ENCODE peak calls at places on chromosomes 1 and 21, in eight cellular contexts. One of them, this sample, is unnamed.

GRCh38 chr1:183093066-183093668 is 69.9 kb downstream of the LAMC1 start:
- DNase-seq in transverse colon: no peak
- DNase-seq in SK-N-MC: no peak
- DNase-seq in adrenal gland: no peak
- DNase-seq in BE2C: no peak
- DNase-seq in WERI-Rb-1: no peak
- DNase-seq in HuH-7.5: no peak
- DNase-seq in CD8-positive, alpha-beta memory T cell: no peak
- DNase-seq in this sample: no peak

GRCh38 chr1:22490309-22490708 is 38.7 kb downstream of the ZBTB40 start:
- DNase-seq in transverse colon: no peak
- DNase-seq in SK-N-MC: no peak
- DNase-seq in adrenal gland: no peak
- DNase-seq in BE2C: no peak
- DNase-seq in WERI-Rb-1: no peak
- DNase-seq in HuH-7.5: no peak
- DNase-seq in CD8-positive, alpha-beta memory T cell: no peak
- DNase-seq in this sample: no peak

GRCh38 chr1:189438808-189439207 is 1038.9 kb downstream of the BRINP3 start:
- DNase-seq in transverse colon: no peak
- DNase-seq in SK-N-MC: no peak
- DNase-seq in adrenal gland: no peak
- DNase-seq in BE2C: no peak
- DNase-seq in WERI-Rb-1: no peak
- DNase-seq in HuH-7.5: no peak
- DNase-seq in CD8-positive, alpha-beta memory T cell: no peak
- DNase-seq in this sample: no peak

GRCh38 chr1:33392639-33393038 is 38.3 kb downstream of the PHC2 start:
- DNase-seq in transverse colon: no peak
- DNase-seq in SK-N-MC: no peak
- DNase-seq in adrenal gland: no peak
- DNase-seq in BE2C: peak; percentile 39
- DNase-seq in WERI-Rb-1: no peak
- DNase-seq in HuH-7.5: no peak
- DNase-seq in CD8-positive, alpha-beta memory T cell: no peak
- DNase-seq in this sample: no peak

GRCh38 chr1:186139706-186140105 is 235.3 kb downstream of the TPR start:
- DNase-seq in transverse colon: no peak
- DNase-seq in SK-N-MC: no peak
- DNase-seq in adrenal gland: no peak
- DNase-seq in BE2C: no peak
- DNase-seq in WERI-Rb-1: no peak
- DNase-seq in HuH-7.5: no peak
- DNase-seq in CD8-positive, alpha-beta memory T cell: no peak
- DNase-seq in this sample: no peak

GRCh38 chr1:182615468-182616129 is 11.4 kb upstream of the RGS16 start:
- DNase-seq in transverse colon: no peak
- DNase-seq in SK-N-MC: peak; percentile 74
- DNase-seq in adrenal gland: peak; percentile 28
- DNase-seq in BE2C: peak; percentile 62
- DNase-seq in WERI-Rb-1: peak; percentile 62
- DNase-seq in HuH-7.5: no peak
- DNase-seq in CD8-positive, alpha-beta memory T cell: peak; percentile 60
- DNase-seq in this sample: peak; percentile 81

GRCh38 chr1:193498088-193498605 is 311.7 kb upstream of the B3GALT2 start:
- DNase-seq in transverse colon: no peak
- DNase-seq in SK-N-MC: no peak
- DNase-seq in adrenal gland: no peak
- DNase-seq in BE2C: no peak
- DNase-seq in WERI-Rb-1: no peak
- DNase-seq in HuH-7.5: no peak
- DNase-seq in CD8-positive, alpha-beta memory T cell: no peak
- DNase-seq in this sample: no peak

GRCh38 chr1:207810173-207810572 is 58.3 kb downstream of the CD46 start:
- DNase-seq in transverse colon: no peak
- DNase-seq in SK-N-MC: no peak
- DNase-seq in adrenal gland: no peak
- DNase-seq in BE2C: no peak
- DNase-seq in WERI-Rb-1: peak; percentile 5
- DNase-seq in HuH-7.5: no peak
- DNase-seq in CD8-positive, alpha-beta memory T cell: no peak
- DNase-seq in this sample: no peak

GRCh38 chr1:54804471-54805132 is 3.5 kb upstream of the TTC22 start:
- DNase-seq in transverse colon: peak; percentile 44
- DNase-seq in SK-N-MC: no peak
- DNase-seq in adrenal gland: peak; percentile 51
- DNase-seq in BE2C: no peak
- DNase-seq in WERI-Rb-1: no peak
- DNase-seq in HuH-7.5: no peak
- DNase-seq in CD8-positive, alpha-beta memory T cell: no peak
- DNase-seq in this sample: no peak

GRCh38 chr1:234585333-234586055 is 24.5 kb downstream of the IRF2BP2 start:
- DNase-seq in transverse colon: peak; percentile 30
- DNase-seq in SK-N-MC: no peak
- DNase-seq in adrenal gland: peak; percentile 82
- DNase-seq in BE2C: no peak
- DNase-seq in WERI-Rb-1: no peak
- DNase-seq in HuH-7.5: no peak
- DNase-seq in CD8-positive, alpha-beta memory T cell: no peak
- DNase-seq in this sample: no peak

GRCh38 chr1:1788646-1789431 is 10.6 kb upstream of the NADK start:
- DNase-seq in transverse colon: peak; percentile 48
- DNase-seq in SK-N-MC: no peak
- DNase-seq in adrenal gland: peak; percentile 68
- DNase-seq in BE2C: peak; percentile 67
- DNase-seq in WERI-Rb-1: peak; percentile 62
- DNase-seq in HuH-7.5: no peak
- DNase-seq in CD8-positive, alpha-beta memory T cell: no peak
- DNase-seq in this sample: no peak

GRCh38 chr1:114145504-114146160 is 8.0 kb downstream of the SYT6 start:
- DNase-seq in transverse colon: no peak
- DNase-seq in SK-N-MC: no peak
- DNase-seq in adrenal gland: no peak
- DNase-seq in BE2C: no peak
- DNase-seq in WERI-Rb-1: no peak
- DNase-seq in HuH-7.5: no peak
- DNase-seq in CD8-positive, alpha-beta memory T cell: no peak
- DNase-seq in this sample: no peak

GRCh38 chr1:91611498-91611917 is 110.9 kb downstream of the CDC7 start:
- DNase-seq in transverse colon: peak; percentile 14
- DNase-seq in SK-N-MC: no peak
- DNase-seq in adrenal gland: no peak
- DNase-seq in BE2C: no peak
- DNase-seq in WERI-Rb-1: peak; percentile 31
- DNase-seq in HuH-7.5: no peak
- DNase-seq in CD8-positive, alpha-beta memory T cell: no peak
- DNase-seq in this sample: peak; percentile 73

GRCh38 chr1:1125945-1126344 is 10.1 kb upstream of the C1orf159 start:
- DNase-seq in transverse colon: peak; percentile 66
- DNase-seq in SK-N-MC: no peak
- DNase-seq in adrenal gland: no peak
- DNase-seq in BE2C: no peak
- DNase-seq in WERI-Rb-1: no peak
- DNase-seq in HuH-7.5: no peak
- DNase-seq in CD8-positive, alpha-beta memory T cell: no peak
- DNase-seq in this sample: no peak

GRCh38 chr1:157774412-157774811 is 2.5 kb downstream of the FCRL2 start:
- DNase-seq in transverse colon: no peak
- DNase-seq in SK-N-MC: no peak
- DNase-seq in adrenal gland: no peak
- DNase-seq in BE2C: no peak
- DNase-seq in WERI-Rb-1: no peak
- DNase-seq in HuH-7.5: no peak
- DNase-seq in CD8-positive, alpha-beta memory T cell: no peak
- DNase-seq in this sample: no peak

GRCh38 chr1:50968884-50969610 is 998 bp upstream of the CDKN2C start:
- DNase-seq in transverse colon: peak; percentile 58
- DNase-seq in SK-N-MC: no peak
- DNase-seq in adrenal gland: peak; percentile 51
- DNase-seq in BE2C: peak; percentile 35
- DNase-seq in WERI-Rb-1: peak; percentile 53
- DNase-seq in HuH-7.5: peak; percentile 45
- DNase-seq in CD8-positive, alpha-beta memory T cell: peak; percentile 66
- DNase-seq in this sample: no peak

GRCh38 chr1:153534933-153535663 is 693 bp downstream of the S100A6 start:
- DNase-seq in transverse colon: peak; percentile 72
- DNase-seq in SK-N-MC: no peak
- DNase-seq in adrenal gland: peak; percentile 63
- DNase-seq in BE2C: no peak
- DNase-seq in WERI-Rb-1: no peak
- DNase-seq in HuH-7.5: no peak
- DNase-seq in CD8-positive, alpha-beta memory T cell: peak; percentile 58
- DNase-seq in this sample: no peak

GRCh38 chr1:46595127-46595526 is 8.9 kb downstream of the MKNK1 start:
- DNase-seq in transverse colon: peak; percentile 57
- DNase-seq in SK-N-MC: no peak
- DNase-seq in adrenal gland: peak; percentile 68
- DNase-seq in BE2C: no peak
- DNase-seq in WERI-Rb-1: no peak
- DNase-seq in HuH-7.5: no peak
- DNase-seq in CD8-positive, alpha-beta memory T cell: no peak
- DNase-seq in this sample: no peak

GRCh38 chr1:214404154-214404553 is 123.2 kb downstream of the SMYD2 start:
- DNase-seq in transverse colon: no peak
- DNase-seq in SK-N-MC: peak; percentile 97
- DNase-seq in adrenal gland: no peak
- DNase-seq in BE2C: no peak
- DNase-seq in WERI-Rb-1: no peak
- DNase-seq in HuH-7.5: no peak
- DNase-seq in CD8-positive, alpha-beta memory T cell: no peak
- DNase-seq in this sample: no peak

GRCh38 chr1:22376001-22376400 is 75.7 kb upstream of the ZBTB40 start:
- DNase-seq in transverse colon: no peak
- DNase-seq in SK-N-MC: no peak
- DNase-seq in adrenal gland: peak; percentile 65
- DNase-seq in BE2C: no peak
- DNase-seq in WERI-Rb-1: no peak
- DNase-seq in HuH-7.5: no peak
- DNase-seq in CD8-positive, alpha-beta memory T cell: no peak
- DNase-seq in this sample: no peak

GRCh38 chr1:232430467-232430866 is 199.5 kb downstream of the SIPA1L2 start:
- DNase-seq in transverse colon: no peak
- DNase-seq in SK-N-MC: no peak
- DNase-seq in adrenal gland: no peak
- DNase-seq in BE2C: peak; percentile 42
- DNase-seq in WERI-Rb-1: no peak
- DNase-seq in HuH-7.5: no peak
- DNase-seq in CD8-positive, alpha-beta memory T cell: no peak
- DNase-seq in this sample: no peak

GRCh38 chr1:163273766-163274441 is 47.9 kb upstream of the NUF2 start:
- DNase-seq in transverse colon: no peak
- DNase-seq in SK-N-MC: no peak
- DNase-seq in adrenal gland: no peak
- DNase-seq in BE2C: no peak
- DNase-seq in WERI-Rb-1: no peak
- DNase-seq in HuH-7.5: no peak
- DNase-seq in CD8-positive, alpha-beta memory T cell: no peak
- DNase-seq in this sample: no peak

GRCh38 chr1:117433943-117434342 is 66.7 kb downstream of the MAN1A2 start:
- DNase-seq in transverse colon: no peak
- DNase-seq in SK-N-MC: no peak
- DNase-seq in adrenal gland: no peak
- DNase-seq in BE2C: no peak
- DNase-seq in WERI-Rb-1: no peak
- DNase-seq in HuH-7.5: no peak
- DNase-seq in CD8-positive, alpha-beta memory T cell: no peak
- DNase-seq in this sample: no peak

GRCh38 chr21:45109831-45110492 is 35.6 kb downstream of the ADARB1 start:
- DNase-seq in transverse colon: peak; percentile 52
- DNase-seq in SK-N-MC: no peak
- DNase-seq in adrenal gland: no peak
- DNase-seq in BE2C: no peak
- DNase-seq in WERI-Rb-1: no peak
- DNase-seq in HuH-7.5: no peak
- DNase-seq in CD8-positive, alpha-beta memory T cell: no peak
- DNase-seq in this sample: no peak

GRCh38 chr1:22380024-22380785 is 71.4 kb upstream of the ZBTB40 start:
- DNase-seq in transverse colon: no peak
- DNase-seq in SK-N-MC: no peak
- DNase-seq in adrenal gland: peak; percentile 39
- DNase-seq in BE2C: no peak
- DNase-seq in WERI-Rb-1: peak; percentile 18
- DNase-seq in HuH-7.5: no peak
- DNase-seq in CD8-positive, alpha-beta memory T cell: no peak
- DNase-seq in this sample: no peak

GRCh38 chr21:33712022-33712803 is 69.9 kb downstream of the ITSN1 start:
- DNase-seq in transverse colon: peak; percentile 13
- DNase-seq in SK-N-MC: no peak
- DNase-seq in adrenal gland: no peak
- DNase-seq in BE2C: no peak
- DNase-seq in WERI-Rb-1: no peak
- DNase-seq in HuH-7.5: no peak
- DNase-seq in CD8-positive, alpha-beta memory T cell: no peak
- DNase-seq in this sample: no peak

GRCh38 chr1:1033731-1034437 is 14.0 kb downstream of the AGRN start:
- DNase-seq in transverse colon: no peak
- DNase-seq in SK-N-MC: no peak
- DNase-seq in adrenal gland: no peak
- DNase-seq in BE2C: no peak
- DNase-seq in WERI-Rb-1: no peak
- DNase-seq in HuH-7.5: no peak
- DNase-seq in CD8-positive, alpha-beta memory T cell: no peak
- DNase-seq in this sample: no peak

GRCh38 chr1:226002667-226003501 is 3.7 kb upstream of the SDE2 start:
- DNase-seq in transverse colon: peak; percentile 51
- DNase-seq in SK-N-MC: no peak
- DNase-seq in adrenal gland: peak; percentile 57
- DNase-seq in BE2C: peak; percentile 87
- DNase-seq in WERI-Rb-1: peak; percentile 40
- DNase-seq in HuH-7.5: no peak
- DNase-seq in CD8-positive, alpha-beta memory T cell: no peak
- DNase-seq in this sample: peak; percentile 6

GRCh38 chr1:14653461-14653960 is 55.0 kb downstream of the KAZN start:
- DNase-seq in transverse colon: no peak
- DNase-seq in SK-N-MC: no peak
- DNase-seq in adrenal gland: no peak
- DNase-seq in BE2C: no peak
- DNase-seq in WERI-Rb-1: no peak
- DNase-seq in HuH-7.5: no peak
- DNase-seq in CD8-positive, alpha-beta memory T cell: no peak
- DNase-seq in this sample: no peak

GRCh38 chr1:168285971-168286628 is 5.4 kb downstream of the TBX19 start:
- DNase-seq in transverse colon: no peak
- DNase-seq in SK-N-MC: no peak
- DNase-seq in adrenal gland: no peak
- DNase-seq in BE2C: no peak
- DNase-seq in WERI-Rb-1: no peak
- DNase-seq in HuH-7.5: no peak
- DNase-seq in CD8-positive, alpha-beta memory T cell: no peak
- DNase-seq in this sample: no peak

GRCh38 chr1:159829822-159830455 is 3.3 kb downstream of the SLAMF8 start:
- DNase-seq in transverse colon: no peak
- DNase-seq in SK-N-MC: no peak
- DNase-seq in adrenal gland: peak; percentile 34
- DNase-seq in BE2C: peak; percentile 22
- DNase-seq in WERI-Rb-1: no peak
- DNase-seq in HuH-7.5: no peak
- DNase-seq in CD8-positive, alpha-beta memory T cell: no peak
- DNase-seq in this sample: no peak

GRCh38 chr1:53549287-53549686 is 90.1 kb downstream of the DMRTB1 start:
- DNase-seq in transverse colon: no peak
- DNase-seq in SK-N-MC: no peak
- DNase-seq in adrenal gland: no peak
- DNase-seq in BE2C: no peak
- DNase-seq in WERI-Rb-1: no peak
- DNase-seq in HuH-7.5: no peak
- DNase-seq in CD8-positive, alpha-beta memory T cell: no peak
- DNase-seq in this sample: no peak

GRCh38 chr1:9805006-9805526 is 18.7 kb downstream of the CLSTN1 start:
- DNase-seq in transverse colon: peak; percentile 7
- DNase-seq in SK-N-MC: no peak
- DNase-seq in adrenal gland: no peak
- DNase-seq in BE2C: no peak
- DNase-seq in WERI-Rb-1: no peak
- DNase-seq in HuH-7.5: no peak
- DNase-seq in CD8-positive, alpha-beta memory T cell: no peak
- DNase-seq in this sample: no peak

This sample was measured in NCI-H524 treated with DMSO at 0.1 percent for 48 hours.